ENCODE peak calls at places on chromosomes 6 and 20, in six cellular contexts. N is BE2C, A is kidney, X is aorta, C is neural progenitor cell, I is pancreas. Z is an unnamed sample. For H3K4me1 and H3K9me3, the result is how much of the 10 kb centered on the place peaks cover.

GRCh38 chr6:12288844-12289654 is 1.1 kb upstream of the EDN1 start:
- DNase-seq in X (peak), I (peak), C (peak), A (no peak), N (peak), Z (peak)

GRCh38 chr6:111382476-111383294 is 100.3 kb downstream of the REV3L start:
- DNase-seq in N (no peak), A (no peak), I (no peak), X (peak), C (no peak), Z (no peak)

GRCh38 chr20:25361287-25361683 is 29.4 kb downstream of the ABHD12 start:
- DNase-seq in X (no peak), C (no peak), A (no peak), N (no peak), I (no peak), Z (no peak)

GRCh38 chr6:111870054-111870750 is 3.0 kb downstream of the FYN start:
- DNase-seq in N (no peak), I (no peak), C (no peak), A (no peak), X (no peak), Z (no peak)

GRCh38 chr20:5401277-5401676 is 84.5 kb upstream of the PROKR2 start:
- DNase-seq in C (no peak), I (no peak), N (no peak), X (no peak), A (no peak), Z (no peak)

GRCh38 chr20:23296841-23297701 is 53.5 kb upstream of the NXT1 start:
- DNase-seq in A (no peak), N (no peak), X (no peak), C (peak), I (no peak), Z (peak)

GRCh38 chr20:44064501-44065400 is 122.2 kb downstream of the JPH2 start:
- DNase-seq in A (no peak), X (no peak), I (no peak), N (no peak), C (no peak), Z (peak)

GRCh38 chr20:23111307-23111943 is 25.3 kb upstream of the CD93 start:
- DNase-seq in X (peak), N (no peak), C (no peak), A (peak), I (no peak), Z (peak)

GRCh38 chr6:104943781-104944180 is 13.1 kb upstream of the LIN28B start:
- DNase-seq in A (no peak), C (peak), X (no peak), N (peak), I (no peak), Z (peak)

GRCh38 chr6:108565893-108566292 is 5.2 kb downstream of the FOXO3 start:
- DNase-seq in A (no peak), I (no peak), X (peak), C (no peak), N (no peak), Z (no peak)

GRCh38 chr6:154352898-154353585 is 3.6 kb downstream of the IPCEF1 start:
- DNase-seq in A (no peak), C (no peak), N (no peak), I (no peak), X (no peak), Z (no peak)

GRCh38 chr6:72519871-72520270 is 102.0 kb upstream of the KCNQ5 start:
- DNase-seq in A (no peak), N (no peak), I (no peak), C (no peak), X (no peak), Z (no peak)

GRCh38 chr6:153034139-153034538 is 31.6 kb upstream of the MTRF1L start:
- DNase-seq in C (no peak), N (no peak), X (no peak), A (no peak), I (no peak), Z (no peak)

GRCh38 chr6:139862311-139862710 is 487.9 kb upstream of the CITED2 start:
- DNase-seq in N (no peak), C (no peak), I (no peak), A (no peak), X (no peak), Z (no peak)

GRCh38 chr6:144345451-144345850 is 60.3 kb downstream of the UTRN start:
- DNase-seq in A (no peak), I (no peak), N (no peak), X (no peak), C (no peak), Z (no peak)
- H3K4me1 ChIP-seq in A (under half), I (under half), N (under half), X (under half), C (under half), Z (under half)

DNA sequence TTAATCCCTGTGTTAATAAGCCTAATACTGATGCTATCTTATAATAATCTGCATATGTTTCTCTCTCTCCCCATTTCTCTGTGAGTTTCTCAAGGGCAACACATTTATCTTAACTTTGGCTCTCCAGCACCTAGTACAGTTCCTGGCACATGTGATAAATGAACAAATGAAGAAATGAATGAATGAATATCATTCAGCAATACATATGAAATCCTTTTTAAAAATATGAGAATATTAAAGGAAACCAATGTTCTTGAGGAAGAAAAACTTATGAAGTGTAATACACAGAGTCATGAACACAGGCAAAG is 55.9 kb downstream of the PIGU start:
- DNase-seq in N (no peak), C (no peak), A (no peak), X (no peak), I (no peak), Z (no peak)
- H3K9me3 ChIP-seq in N (under half), C (under half), A (under half), X (under half), I (under half), Z (under half)

GRCh38 chr6:167850792-167851191 is 24.1 kb downstream of the AFDN start:
- DNase-seq in X (no peak), I (no peak), A (no peak), C (peak), N (no peak), Z (no peak)
- H3K4me1 ChIP-seq in X (under half), I (under half), A (under half), C (half or more), N (under half), Z (under half)

GRCh38 chr6:41268478-41268877 is 18.0 kb downstream of the TREM1 start:
- DNase-seq in A (no peak), X (no peak), C (no peak), I (no peak), N (no peak), Z (no peak)

GRCh38 chr6:41258196-41258493 is 28.3 kb downstream of the TREM1 start:
- DNase-seq in X (no peak), C (no peak), A (no peak), I (no peak), N (no peak), Z (no peak)

GRCh38 chr6:41266555-41266954 is 19.9 kb downstream of the TREM1 start:
- DNase-seq in X (no peak), A (no peak), N (no peak), I (no peak), C (no peak), Z (no peak)

GRCh38 chr6:41262401-41262800 is 24.1 kb downstream of the TREM1 start:
- DNase-seq in C (no peak), I (no peak), X (no peak), N (no peak), A (no peak), Z (no peak)

DNA sequence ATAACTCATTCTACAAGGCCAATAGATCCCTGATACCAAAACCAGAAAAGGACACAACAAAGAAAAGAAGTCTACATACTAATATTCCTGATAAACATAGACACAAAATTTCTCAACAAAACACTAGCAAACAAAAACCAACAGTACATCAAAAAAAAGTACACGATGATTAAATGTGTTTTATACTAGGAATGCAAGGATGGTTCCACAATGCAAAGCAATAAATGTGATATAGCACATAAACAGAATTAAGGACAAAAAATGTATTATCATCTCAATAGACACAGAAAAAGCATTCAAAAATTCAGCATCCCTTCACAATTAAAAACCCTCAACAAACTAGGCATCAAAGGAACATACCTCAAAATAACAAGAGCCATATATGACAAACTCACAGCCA is 23.2 kb downstream of the TREM1 start:
- DNase-seq in C (no peak), X (no peak), N (no peak), A (no peak), I (no peak), Z (no peak)
- H3K9me3 ChIP-seq in C (under half), X (under half), N (under half), A (under half), I (under half), Z (under half)

GRCh38 chr6:4399656-4400055 is 264.3 kb upstream of the ECI2 start:
- DNase-seq in C (no peak), I (no peak), X (no peak), N (no peak), A (no peak), Z (no peak)

GRCh38 chr6:4402477-4402976 is 267.2 kb upstream of the ECI2 start:
- DNase-seq in I (no peak), A (no peak), X (no peak), N (no peak), C (no peak), Z (no peak)

GRCh38 chr6:4403023-4403752 is 267.8 kb upstream of the ECI2 start:
- DNase-seq in A (no peak), I (no peak), C (no peak), N (no peak), X (no peak), Z (no peak)

GRCh38 chr6:4403828-4404227 is 268.5 kb upstream of the ECI2 start:
- DNase-seq in I (no peak), A (no peak), X (no peak), C (no peak), N (no peak), Z (no peak)

DNA sequence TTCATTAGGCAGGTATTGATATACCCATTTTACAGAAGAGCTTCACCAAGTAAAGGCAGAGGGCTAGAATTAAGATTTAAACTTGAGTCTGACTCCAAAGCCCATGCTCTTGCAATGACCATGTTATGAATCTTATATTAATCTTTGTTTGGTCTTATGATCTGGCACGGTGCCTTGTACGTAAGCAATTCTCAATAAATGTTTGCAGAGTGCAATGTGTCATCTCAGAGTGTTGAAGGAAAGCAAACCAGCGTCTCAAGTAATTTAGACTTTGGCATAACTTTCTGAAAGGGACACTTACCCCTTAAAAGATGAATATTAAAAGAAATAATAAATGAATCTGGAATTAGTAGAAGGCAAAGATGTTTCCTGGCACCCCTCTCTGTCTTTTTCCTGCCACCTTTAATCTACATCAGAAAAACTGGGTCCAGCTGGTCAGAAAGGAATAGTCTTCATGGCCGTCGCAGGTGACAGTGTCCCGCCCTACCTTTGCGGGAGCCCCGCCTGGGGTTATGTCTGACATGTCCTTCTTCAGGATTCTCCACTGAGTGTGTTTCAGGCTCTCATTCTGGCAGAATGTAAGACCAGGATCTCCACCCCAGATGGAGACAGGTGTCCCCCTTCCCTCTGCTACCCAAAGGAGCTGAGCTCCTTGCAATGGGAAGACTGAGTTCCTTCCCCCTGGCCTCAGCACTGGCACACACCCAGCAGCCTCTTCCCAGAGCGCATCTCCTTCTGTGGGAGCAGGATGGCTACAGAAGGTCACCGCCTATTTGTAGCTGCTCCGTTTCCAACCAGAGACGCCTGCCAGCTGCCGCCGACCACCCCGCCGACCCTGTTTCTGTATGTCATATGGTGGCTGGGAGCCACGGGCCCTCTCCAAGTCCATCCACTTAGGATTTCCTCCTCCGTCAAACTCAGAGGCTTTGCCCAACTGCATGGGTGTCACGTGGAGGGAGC is 266.3 kb upstream of the ECI2 start:
- DNase-seq in A (peak), N (no peak), X (no peak), C (no peak), I (no peak), Z (no peak)
- H3K4me1 ChIP-seq in A (under half), N (under half), X (under half), C (under half), I (under half), Z (under half)

DNA sequence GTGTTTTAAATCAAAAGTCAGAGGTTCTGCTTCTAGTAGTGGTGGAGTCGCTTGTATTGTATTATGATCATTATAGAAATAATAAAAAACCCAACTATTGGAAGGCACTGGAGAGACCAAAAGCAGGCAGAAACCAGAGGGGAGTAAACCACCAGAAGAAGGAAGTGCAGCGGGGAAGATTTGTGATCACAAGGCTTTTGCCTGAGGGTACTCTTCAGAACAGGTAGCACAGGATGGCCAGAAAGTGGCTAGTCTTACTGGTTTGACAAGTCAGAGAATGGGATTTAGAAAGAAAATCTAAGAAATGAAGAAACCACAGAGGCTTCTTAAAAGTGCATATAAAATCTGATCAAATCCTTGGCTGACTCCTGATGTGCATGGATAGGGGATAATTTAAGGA is 24.0 kb downstream of the MAPK13 start:
- DNase-seq in A (no peak), X (no peak), C (no peak), I (no peak), N (no peak), Z (no peak)
- H3K9me3 ChIP-seq in A (under half), X (under half), C (under half), I (under half), N (under half), Z (under half)

DNA sequence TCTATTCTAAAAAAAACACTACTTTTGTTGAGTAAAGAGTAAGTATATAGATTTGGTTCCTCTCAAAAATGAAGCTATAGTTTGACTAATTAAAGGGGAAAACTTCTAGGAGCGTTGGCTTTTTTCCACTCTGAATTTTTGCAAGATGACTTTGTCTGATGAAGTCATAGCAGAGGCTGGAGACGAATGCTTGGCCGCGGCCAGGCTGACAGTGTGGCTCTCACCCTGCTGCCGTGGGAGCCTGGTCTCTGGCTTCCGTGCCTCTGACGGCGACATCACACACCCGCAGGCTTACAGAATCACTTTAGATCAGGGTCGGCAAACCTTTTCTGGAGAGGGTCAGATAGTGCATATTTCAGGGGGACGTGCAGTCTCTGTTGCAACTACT is 144.9 kb downstream of the PHACTR3 start:
- DNase-seq in N (no peak), I (no peak), A (no peak), C (no peak), X (peak), Z (no peak)
- H3K4me1 ChIP-seq in N (under half), I (under half), A (under half), C (under half), X (under half), Z (under half)

GRCh38 chr6:145727817-145728388 is 7.4 kb downstream of the EPM2A start:
- DNase-seq in A (no peak), C (no peak), I (no peak), X (no peak), N (no peak), Z (no peak)
- H3K9me3 ChIP-seq in A (under half), C (under half), I (under half), X (under half), N (under half), Z (under half)

GRCh38 chr6:25959890-25960531 is 2.6 kb upstream of the TRIM38 start:
- DNase-seq in A (no peak), X (no peak), N (no peak), I (no peak), C (no peak), Z (peak)
- H3K4me1 ChIP-seq in A (under half), X (under half), N (under half), I (under half), C (under half), Z (under half)

GRCh38 chr20:2475850-2476741 is 5.5 kb upstream of the SNRPB start:
- DNase-seq in N (no peak), X (no peak), A (no peak), C (no peak), I (no peak), Z (no peak)
- H3K9me3 ChIP-seq in N (under half), X (under half), A (under half), C (under half), I (under half), Z (under half)